ENCODE peak calls at places on chromosomes 3 and 15, in nine cellular contexts. Z is CD4-positive, alpha-beta memory T cell; M is GM19239; N is amniotic epithelial cell; B is NCI-H2081; V is fibroblast of lung; Q is stimulated activated naive CD8-positive, alpha-beta T cell treated with anti-CD3 and anti-CD28 coated beads, Interleukin-15, amount 100 ng/mL, for 72 hours; F is effector CD4-positive, alpha-beta T cell; P is psoas muscle. X is an unnamed sample.
A peak's percentile ranks its signal among the peaks of the same experiment; 100 is the strongest.

GRCh38 chr3:21752749-21753347 is 1.8 kb upstream of the ZNF385D start:
- DNase-seq in P (no peak), Z (no peak), N (peak; percentile 46), B (peak; percentile 2), M (no peak), Q (no peak), F (no peak), V (peak; percentile 68), X (no peak)

GRCh38 chr3:16179771-16180736 is 5.6 kb downstream of the GALNT15 start:
- DNase-seq in P (no peak), Z (no peak), Q (no peak), V (peak; percentile 91), N (no peak), B (no peak), M (no peak), F (no peak), X (no peak)

GRCh38 chr3:129461022-129461421 is 21.0 kb downstream of the IFT122 start:
- DNase-seq in V (peak; percentile 55), Q (no peak), N (peak; percentile 90), B (no peak), M (no peak), F (no peak), Z (no peak), P (no peak), X (no peak)

GRCh38 chr3:13414040-13414729 is 5.9 kb downstream of the NUP210 start:
- DNase-seq in M (peak; percentile 87), P (peak; percentile 71), Q (peak; percentile 84), N (no peak), B (no peak), V (no peak), F (peak; percentile 56), Z (peak; percentile 75), X (no peak)

GRCh38 chr3:101725192-101725889 is 927 bp downstream of the CEP97 start:
- DNase-seq in P (no peak), B (peak; percentile 42), Q (peak; percentile 38), M (no peak), V (peak; percentile 36), N (no peak), Z (no peak), F (peak; percentile 16), X (no peak)

GRCh38 chr3:153089620-153090019 is 72.4 kb upstream of the RAP2B start:
- DNase-seq in N (no peak), V (no peak), P (no peak), M (no peak), B (no peak), Z (no peak), Q (no peak), F (no peak), X (no peak)

GRCh38 chr15:53251998-53252397 is 461.9 kb upstream of the ONECUT1 start:
- DNase-seq in Q (no peak), B (no peak), V (no peak), N (no peak), P (no peak), M (no peak), Z (no peak), F (no peak), X (no peak)

GRCh38 chr3:69231929-69232437 is 109.6 kb upstream of the LMOD3 start:
- DNase-seq in Z (no peak), B (no peak), N (peak; percentile 92), V (peak; percentile 68), M (no peak), Q (no peak), F (no peak), P (no peak), X (no peak)

GRCh38 chr15:25268166-25268565 is 170.7 kb downstream of the UBE3A start:
- DNase-seq in V (no peak), N (no peak), M (no peak), F (no peak), Z (no peak), Q (no peak), B (no peak), P (no peak), X (no peak)

GRCh38 chr3:50630916-50631315 is 14.0 kb downstream of the MAPKAPK3 start:
- DNase-seq in F (no peak), P (no peak), N (no peak), B (peak; percentile 9), Q (no peak), Z (no peak), V (peak; percentile 65), M (no peak), X (no peak)

GRCh38 chr3:116579843-116580242 is 129.7 kb upstream of the TUSC7 start:
- DNase-seq in V (peak; percentile 10), N (no peak), F (no peak), M (no peak), B (no peak), Q (no peak), Z (no peak), P (no peak), X (no peak)

GRCh38 chr15:78059110-78059839 is 18.2 kb downstream of the TBC1D2B start:
- DNase-seq in F (no peak), V (no peak), M (no peak), N (no peak), Q (no peak), B (no peak), Z (no peak), P (no peak), X (no peak)

GRCh38 chr15:73751896-73752816 is 995 bp downstream of the INSYN1 start:
- DNase-seq in B (no peak), P (no peak), Z (no peak), N (no peak), M (no peak), V (peak; percentile 6), F (no peak), Q (no peak), X (no peak)

GRCh38 chr3:141274411-141275031 is 42.9 kb downstream of the PXYLP1 start:
- DNase-seq in M (no peak), B (no peak), N (no peak), F (no peak), P (no peak), V (no peak), Z (no peak), Q (no peak), X (no peak)

GRCh38 chr15:57364282-57365007 is 11.9 kb upstream of the CGNL1 start:
- DNase-seq in F (no peak), M (no peak), Z (no peak), N (peak; percentile 40), V (peak; percentile 34), B (no peak), Q (no peak), P (no peak), X (no peak)

GRCh38 chr3:123085293-123085949 is 18.6 kb downstream of the PDIA5 start:
- DNase-seq in N (peak; percentile 72), M (no peak), Z (no peak), F (no peak), P (no peak), B (no peak), V (no peak), Q (no peak), X (no peak)

GRCh38 chr3:79253704-79254103 is 514.1 kb downstream of the ROBO1 start:
- DNase-seq in P (no peak), Z (no peak), V (peak; percentile 35), M (no peak), B (no peak), N (no peak), Q (no peak), F (no peak), X (no peak)

GRCh38 chr3:190048831-190049541 is 71.7 kb downstream of the P3H2 start:
- DNase-seq in Q (no peak), F (no peak), P (no peak), M (no peak), B (no peak), V (peak; percentile 87), N (peak; percentile 72), Z (no peak), X (peak; percentile 56)

GRCh38 chr15:51661072-51661471 is 20.2 kb upstream of the SCG3 start:
- DNase-seq in Q (no peak), P (no peak), F (no peak), N (no peak), V (no peak), Z (no peak), M (no peak), B (no peak), X (no peak)

GRCh38 chr3:188047536-188047935 is 106.4 kb upstream of the LPP start:
- DNase-seq in P (no peak), B (no peak), N (no peak), Q (no peak), V (no peak), M (no peak), Z (no peak), F (no peak), X (no peak)

GRCh38 chr3:124811441-124811840 is 75.7 kb downstream of the ITGB5 start:
- DNase-seq in M (no peak), N (peak; percentile 57), Q (no peak), F (no peak), Z (no peak), B (no peak), V (peak; percentile 88), P (no peak), X (no peak)

GRCh38 chr3:160784853-160785252 is 28.8 kb downstream of the PPM1L start:
- DNase-seq in P (no peak), Z (no peak), M (no peak), V (no peak), N (no peak), Q (no peak), B (no peak), F (no peak), X (no peak)

GRCh38 chr3:75272708-75273107 is 391.4 kb upstream of the FRG2C start:
- DNase-seq in B (no peak), P (no peak), M (no peak), N (no peak), Z (no peak), Q (no peak), V (peak; percentile 75), F (no peak), X (peak; percentile 15)

GRCh38 chr3:187746479-187747335 is 1.4 kb upstream of the BCL6 start:
- DNase-seq in B (no peak), M (no peak), F (no peak), Q (peak; percentile 30), V (peak; percentile 51), P (no peak), Z (no peak), N (peak; percentile 61), X (no peak)

GRCh38 chr3:58566398-58567250 is 10.6 kb downstream of the FAM107A start:
- DNase-seq in B (no peak), P (no peak), Z (no peak), V (no peak), F (no peak), M (no peak), N (no peak), Q (no peak), X (no peak)

GRCh38 chr3:61564405-61565059 is 3.2 kb downstream of the PTPRG start:
- DNase-seq in N (peak; percentile 29), M (no peak), P (peak; percentile 90), Q (peak; percentile 29), B (peak; percentile 4), V (peak; percentile 63), Z (no peak), F (no peak), X (no peak)

GRCh38 chr3:184320099-184320445 is 5.7 kb downstream of the EIF4G1 start:
- DNase-seq in N (peak; percentile 93), M (no peak), P (peak; percentile 99), F (no peak), Q (peak; percentile 30), Z (no peak), B (peak; percentile 84), V (peak; percentile 96), X (peak; percentile 84)

GRCh38 chr3:71099997-71100719 is 483.4 kb downstream of the FOXP1 start:
- DNase-seq in B (no peak), N (no peak), Z (no peak), F (no peak), V (no peak), M (no peak), P (no peak), Q (no peak), X (no peak)

GRCh38 chr15:88636039-88636438 is 2.8 kb upstream of the ISG20 start:
- DNase-seq in Q (peak; percentile 69), P (peak; percentile 58), B (no peak), M (no peak), V (no peak), N (no peak), F (peak; percentile 84), Z (peak; percentile 81), X (no peak)

GRCh38 chr15:36832792-36833191 is 253.4 kb downstream of the CDIN1 start:
- DNase-seq in Q (no peak), N (no peak), Z (no peak), V (no peak), P (no peak), B (no peak), M (no peak), F (no peak), X (no peak)

GRCh38 chr15:65248506-65248905 is 37.2 kb upstream of the CILP start:
- DNase-seq in M (no peak), V (no peak), F (no peak), P (no peak), N (peak; percentile 57), B (no peak), Q (no peak), Z (no peak), X (peak; percentile 43)